ENCODE peak calls at places on chromosomes 12 and 14, in nine cellular contexts. F, Q, A, U, I, E, X, V and Z are unnamed samples.
A peak's percentile ranks its signal among the peaks of the same experiment; 100 is the strongest.

GRCh38 chr12:57149309-57149900 is 2.0 kb upstream of the LRP1-AS start:
- DNase-seq in F (no peak), Q (no peak), A (peak; percentile 77), U (peak; percentile 55), I (peak; percentile 75), E (no peak), X (peak; percentile 56), V (peak; percentile 61), Z (no peak)

GRCh38 chr14:100193417-100194357 is 34.2 kb upstream of the DEGS2 start:
- DNase-seq in F (peak; percentile 27), Q (no peak), A (no peak), U (no peak), I (peak; percentile 45), E (no peak), X (no peak), V (no peak), Z (no peak)

GRCh38 chr14:105836160-105836559 is 309.8 kb downstream of the TMEM121 start:
- DNase-seq in F (no peak), Q (no peak), A (no peak), U (no peak), I (no peak), E (no peak), X (no peak), V (no peak), Z (no peak)

GRCh38 chr12:14995583-14996425 is 23.0 kb downstream of the PDE6H start:
- DNase-seq in F (peak; percentile 63), Q (no peak), A (no peak), U (no peak), I (no peak), E (peak; percentile 34), X (peak; percentile 70), V (peak; percentile 79), Z (no peak)

GRCh38 chr12:68368332-68368731 is 36.2 kb upstream of the MDM1 start:
- DNase-seq in F (no peak), Q (no peak), A (no peak), U (no peak), I (no peak), E (no peak), X (no peak), V (no peak), Z (no peak)

GRCh38 chr12:4449862-4450222 is 4.2 kb upstream of the FGF6 start:
- DNase-seq in F (no peak), Q (no peak), A (peak; percentile 23), U (peak; percentile 26), I (peak; percentile 55), E (no peak), X (no peak), V (no peak), Z (peak; percentile 22)

GRCh38 chr12:64701283-64701682 is 57.9 kb downstream of the GNS start:
- DNase-seq in F (peak; percentile 41), Q (no peak), A (no peak), U (no peak), I (no peak), E (no peak), X (no peak), V (no peak), Z (no peak)

GRCh38 chr14:99598774-99599173 is 5.2 kb downstream of the CCDC85C start:
- DNase-seq in F (peak; percentile 87), Q (no peak), A (no peak), U (no peak), I (no peak), E (no peak), X (no peak), V (no peak), Z (no peak)

GRCh38 chr12:19965196-19966038 is 402.9 kb upstream of the PDE3A start:
- DNase-seq in F (no peak), Q (no peak), A (no peak), U (no peak), I (no peak), E (no peak), X (no peak), V (no peak), Z (no peak)

GRCh38 chr14:22489247-22489551 is 99.8 kb downstream of the DAD1 start:
- DNase-seq in F (peak; percentile 50), Q (no peak), A (peak; percentile 20), U (no peak), I (no peak), E (no peak), X (no peak), V (no peak), Z (no peak)

DNA sequence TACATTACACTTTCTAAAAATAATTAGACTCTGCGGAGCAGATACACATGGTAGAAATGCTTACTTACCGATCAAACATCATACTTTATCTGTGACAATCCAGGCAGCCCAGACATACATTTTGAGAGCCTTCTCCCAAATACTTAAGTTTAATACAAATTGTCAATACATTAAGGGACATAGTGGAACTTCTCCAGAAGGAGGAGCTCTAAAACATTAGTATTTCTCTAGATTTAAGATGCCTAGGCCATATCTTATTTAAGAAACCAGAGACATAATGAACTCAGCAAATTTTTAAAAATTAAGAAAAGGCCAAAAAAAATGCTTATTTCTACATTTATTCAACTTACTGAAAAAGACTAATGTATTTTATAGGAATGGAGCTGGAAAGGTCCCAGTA is 16.1 kb downstream of the ACSM4 start:
- DNase-seq in F (no peak), Q (no peak), A (no peak), U (no peak), I (no peak), E (no peak), X (no peak), V (no peak), Z (no peak)
- TF ChIP-seq CTCF in F (no peak), Q (no peak), A (no peak), U (no peak), I (no peak), E (no peak), X (peak; percentile 16), V (peak; percentile 26), Z (no peak)

GRCh38 chr12:110501378-110501721 is 561 bp downstream of the VPS29 start:
- DNase-seq in F (peak; percentile 46), Q (no peak), A (no peak), U (no peak), I (no peak), E (no peak), X (peak; percentile 67), V (peak; percentile 31), Z (no peak)

GRCh38 chr12:110502449-110502738 is 263 bp downstream of the RAD9B start:
- DNase-seq in F (no peak), Q (no peak), A (no peak), U (no peak), I (no peak), E (no peak), X (peak; percentile 4), V (no peak), Z (no peak)

GRCh38 chr12:110498984-110499706 is 2.8 kb downstream of the VPS29 start:
- DNase-seq in F (no peak), Q (no peak), A (no peak), U (no peak), I (no peak), E (no peak), X (no peak), V (peak; percentile 13), Z (no peak)

GRCh38 chr12:110503432-110503831 is 1.3 kb downstream of the RAD9B start:
- DNase-seq in F (no peak), Q (no peak), A (no peak), U (no peak), I (no peak), E (no peak), X (no peak), V (no peak), Z (no peak)

DNA sequence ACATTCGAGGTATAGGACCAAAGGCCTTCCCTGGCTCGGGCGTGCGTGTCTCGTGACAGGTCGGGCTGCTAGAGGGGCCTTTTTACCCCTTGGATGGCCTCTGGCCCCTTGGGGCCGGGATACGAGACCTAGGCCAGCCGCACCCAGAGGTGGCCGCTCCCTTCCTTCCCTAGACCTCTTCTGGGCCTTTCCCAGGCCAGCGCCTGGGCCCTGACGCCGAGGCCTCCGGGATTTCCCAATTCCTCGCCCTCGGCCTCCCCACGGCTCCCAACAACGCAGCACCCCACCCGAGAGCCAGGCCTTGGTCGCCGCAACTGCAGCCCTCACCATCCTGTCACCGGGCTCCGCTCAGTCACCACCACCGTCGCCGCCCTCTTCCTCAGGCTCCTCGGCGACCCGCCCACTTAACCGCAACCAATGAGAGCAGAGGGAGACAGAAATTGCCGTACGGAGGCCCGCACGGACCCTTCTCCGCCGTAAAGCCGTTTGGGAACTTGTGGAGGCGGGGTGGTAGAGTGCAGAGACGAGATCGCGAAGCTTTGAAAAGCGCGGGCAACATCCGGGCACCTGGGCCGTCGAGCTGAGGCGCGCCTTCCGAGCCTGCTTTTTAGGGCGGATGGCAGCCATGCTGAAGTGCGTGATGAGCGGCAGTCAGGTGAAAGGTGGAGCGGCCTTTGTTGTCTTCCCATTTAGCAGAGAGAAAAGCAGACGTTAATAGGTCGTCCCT is at the start of the genes RAD9B and VPS29:
- DNase-seq in F (peak; percentile 97), Q (peak; percentile 99), A (peak; percentile 99), U (peak; percentile 99), I (peak; percentile 99), E (peak; percentile 97), X (peak; percentile 98), V (peak; percentile 98), Z (peak; percentile 97)
- H3K4me1 ChIP-seq in F (peaks cover 11% of the 10 kb centered on the region), Q (peaks cover 39% of the 10 kb centered on the region), A (peaks cover 33% of the 10 kb centered on the region), U (peaks cover 9% of the 10 kb centered on the region), I (peaks cover 13% of the 10 kb centered on the region), E (peaks cover 4% of the 10 kb centered on the region), X (peaks cover 11% of the 10 kb centered on the region), V (no peaks in the 10 kb centered on the region), Z (no peaks in the 10 kb centered on the region)

GRCh38 chr14:81302613-81303012 is 81.9 kb upstream of the GTF2A1 start:
- DNase-seq in F (no peak), Q (no peak), A (no peak), U (no peak), I (no peak), E (no peak), X (no peak), V (no peak), Z (no peak)
- TF ChIP-seq CTCF in F (peak; percentile 30), Q (no peak), A (peak; percentile 15), U (no peak), I (no peak), E (no peak), X (no peak), V (no peak), Z (no peak)

DNA sequence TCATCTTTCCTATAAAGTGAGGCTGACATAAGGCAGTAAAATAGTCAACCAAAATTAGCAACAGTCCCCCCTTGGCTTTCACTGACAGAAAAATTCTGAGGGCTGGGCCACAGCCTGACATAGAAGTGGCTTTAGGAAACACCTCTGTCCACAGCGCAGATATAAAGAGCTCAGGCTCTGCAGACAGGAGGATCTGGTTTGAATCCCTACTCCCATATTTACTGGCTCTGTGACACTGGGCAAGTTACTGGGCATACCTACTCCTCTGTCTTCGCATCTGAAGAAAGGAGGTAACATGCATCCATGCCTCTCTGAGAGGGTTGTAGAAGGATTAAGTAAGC is 95.3 kb downstream of the STXBP6 start:
- DNase-seq in F (no peak), Q (no peak), A (no peak), U (no peak), I (no peak), E (no peak), X (no peak), V (no peak), Z (no peak)
- H3K4me1 ChIP-seq in F (peaks cover 10% of the 10 kb centered on the region), Q (peaks cover 25% of the 10 kb centered on the region), A (peaks cover 20% of the 10 kb centered on the region), U (peaks cover 30% of the 10 kb centered on the region), I (no peaks in the 10 kb centered on the region), E (peaks cover 6% of the 10 kb centered on the region), X (peaks cover 16% of the 10 kb centered on the region), V (peaks cover 6% of the 10 kb centered on the region), Z (peaks cover 14% of the 10 kb centered on the region)

DNA sequence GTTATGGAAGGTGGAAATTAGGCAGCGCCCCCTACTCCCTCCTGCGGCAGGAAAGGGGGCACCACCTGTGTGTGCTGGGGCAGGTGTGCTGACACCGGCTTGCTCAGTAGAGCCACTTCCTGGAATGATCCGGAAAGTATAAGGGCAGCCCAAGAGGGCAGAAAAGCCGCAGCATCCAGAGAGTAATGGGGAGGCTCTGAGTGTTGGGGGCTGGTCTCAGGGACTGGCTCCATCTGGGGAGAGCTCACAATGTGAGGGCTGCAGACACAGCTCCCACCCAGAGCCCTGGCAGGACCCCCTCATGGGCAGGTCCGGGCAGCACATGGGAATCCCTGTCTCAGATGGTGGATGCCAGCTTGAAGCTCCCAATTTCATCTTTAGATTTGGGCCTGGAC is 187.6 kb upstream of the C14orf180 start:
- DNase-seq in F (no peak), Q (no peak), A (no peak), U (no peak), I (no peak), E (no peak), X (no peak), V (no peak), Z (peak; percentile 18)
- TF ChIP-seq CTCF in F (no peak), Q (no peak), A (no peak), U (no peak), I (no peak), E (no peak), X (no peak), V (no peak), Z (no peak)